ENCODE peak calls at places on chromosomes 3 and 15, in five cellular contexts. O, A, C, Y and F are unnamed samples. For H3K4me1, the result is how much of the 10 kb centered on the place peaks cover.

GRCh38 chr3:126510323-126510910 is 7.2 kb downstream of the UROC1 start:
- DNase-seq in O (no peak), A (no peak), C (no peak), Y (no peak), F (no peak)

GRCh38 chr15:65789105-65789504 is 3.0 kb downstream of the DENND4A start:
- DNase-seq in O (no peak), A (no peak), C (no peak), Y (no peak), F (no peak)

GRCh38 chr15:44194397-44195150 is 497 bp downstream of the FRMD5 start:
- DNase-seq in O (peak), A (peak), C (peak), Y (no peak), F (peak)

GRCh38 chr3:131396170-131396569 is 14.6 kb downstream of the NUDT16 start:
- DNase-seq in O (peak), A (no peak), C (no peak), Y (peak), F (no peak)

GRCh38 chr15:73048624-73049295 is 3.5 kb upstream of the NEO1 start:
- DNase-seq in O (no peak), A (no peak), C (no peak), Y (no peak), F (peak)

GRCh38 chr3:168094580-168094876 is 1.2 kb downstream of the GOLIM4 start:
- DNase-seq in O (no peak), A (no peak), C (no peak), Y (no peak), F (no peak)

GRCh38 chr3:136249091-136249490 is 1.0 kb upstream of the PCCB start:
- DNase-seq in O (no peak), A (no peak), C (no peak), Y (no peak), F (no peak)

GRCh38 chr15:57769266-57769665 is 62.8 kb downstream of the POLR2M start:
- DNase-seq in O (peak), A (peak), C (no peak), Y (no peak), F (no peak)

GRCh38 chr15:80953953-80954778 is 35.5 kb downstream of the MESD start:
- DNase-seq in O (no peak), A (peak), C (no peak), Y (peak), F (peak)

GRCh38 chr3:194269610-194270145 is 81.5 kb downstream of the CPN2 start:
- DNase-seq in O (peak), A (peak), C (no peak), Y (no peak), F (no peak)

GRCh38 chr15:69540622-69541021 is 88.0 kb downstream of the RPLP1 start:
- DNase-seq in O (no peak), A (no peak), C (no peak), Y (no peak), F (no peak)

GRCh38 chr3:194112120-194113106 is 23.5 kb upstream of the HES1 start:
- DNase-seq in O (no peak), A (no peak), C (no peak), Y (no peak), F (no peak)

GRCh38 chr3:9339750-9340449 is 23.0 kb upstream of the THUMPD3 start:
- DNase-seq in O (peak), A (no peak), C (no peak), Y (no peak), F (peak)

GRCh38 chr3:182848906-182849305 is 55.6 kb downstream of the ATP11B start:
- DNase-seq in O (no peak), A (no peak), C (no peak), Y (no peak), F (no peak)

GRCh38 chr3:178629430-178630178 is 93.4 kb downstream of the KCNMB2 start:
- DNase-seq in O (no peak), A (no peak), C (no peak), Y (no peak), F (no peak)

GRCh38 chr15:91478717-91479191 is 374.8 kb upstream of the SLCO3A1 start:
- DNase-seq in O (no peak), A (no peak), C (no peak), Y (no peak), F (no peak)

GRCh38 chr3:51944541-51945021 is 2.4 kb downstream of the PARP3 start:
- DNase-seq in O (no peak), A (peak), C (no peak), Y (no peak), F (no peak)

GRCh38 chr15:98568382-98569017 is 79.8 kb upstream of the IGF1R start:
- DNase-seq in O (peak), A (no peak), C (no peak), Y (no peak), F (no peak)

GRCh38 chr3:188468672-188469071 is 314.7 kb downstream of the LPP start:
- DNase-seq in O (no peak), A (peak), C (no peak), Y (no peak), F (peak)

GRCh38 chr3:72708441-72708840 is 139.8 kb downstream of the SHQ1 start:
- DNase-seq in O (no peak), A (no peak), C (no peak), Y (no peak), F (no peak)

GRCh38 chr3:140180603-140181002 is 245.6 kb downstream of the CLSTN2 start:
- DNase-seq in O (no peak), A (no peak), C (no peak), Y (no peak), F (no peak)

GRCh38 chr3:72461787-72462186 is 386.5 kb downstream of the SHQ1 start:
- DNase-seq in O (no peak), A (no peak), C (no peak), Y (no peak), F (no peak)

GRCh38 chr3:176078916-176079315 is 1118.4 kb downstream of the TBL1XR1 start:
- DNase-seq in O (no peak), A (no peak), C (no peak), Y (no peak), F (no peak)

GRCh38 chr3:184757010-184757651 is 45.3 kb upstream of the MAGEF1 start:
- DNase-seq in O (peak), A (peak), C (no peak), Y (peak), F (peak)

GRCh38 chr15:59751552-59752413 is 62.7 kb upstream of the BNIP2 start:
- DNase-seq in O (peak), A (no peak), C (peak), Y (peak), F (peak)

GRCh38 chr3:61561374-61562041 is at the start of gene PTPRG:
- DNase-seq in O (peak), A (peak), C (no peak), Y (no peak), F (peak)

GRCh38 chr3:59126436-59126835 is 76.6 kb upstream of the CFAP20DC start:
- DNase-seq in O (no peak), A (no peak), C (no peak), Y (no peak), F (no peak)

GRCh38 chr3:11662392-11662990 is 18.8 kb upstream of the VGLL4 start:
- DNase-seq in O (peak), A (no peak), C (no peak), Y (no peak), F (peak)

GRCh38 chr3:74850381-74850780 is 235.9 kb upstream of the CNTN3 start:
- DNase-seq in O (no peak), A (no peak), C (no peak), Y (no peak), F (no peak)

GRCh38 chr3:115713247-115713646 is 89.9 kb downstream of the GAP43 start:
- DNase-seq in O (peak), A (no peak), C (no peak), Y (no peak), F (no peak)

GRCh38 chr3:173938159-173938558 is 540.6 kb downstream of the NLGN1 start:
- DNase-seq in O (peak), A (no peak), C (no peak), Y (no peak), F (no peak)

GRCh38 chr3:194632983-194633348 is 253 bp downstream of the TMEM44 start:
- DNase-seq in O (peak), A (peak), C (no peak), Y (no peak), F (no peak)

GRCh38 chr3:113685124-113685523 is 11.3 kb downstream of the USF3 start:
- DNase-seq in O (no peak), A (no peak), C (no peak), Y (no peak), F (no peak)

GRCh38 chr3:85576091-85576690 is 617.4 kb downstream of the CADM2 start:
- DNase-seq in O (peak), A (no peak), C (peak), Y (peak), F (peak)

GRCh38 chr15:91872356-91873132 is 19.0 kb downstream of the SLCO3A1 start:
- DNase-seq in O (no peak), A (no peak), C (no peak), Y (no peak), F (no peak)

GRCh38 chr3:24215518-24215917 is 270.4 kb downstream of the NR1D2 start:
- DNase-seq in O (no peak), A (no peak), C (no peak), Y (no peak), F (no peak)

GRCh38 chr15:67097893-67098740 is 32.7 kb downstream of the SMAD3 start:
- DNase-seq in O (peak), A (no peak), C (no peak), Y (no peak), F (peak)

GRCh38 chr15:67098768-67099282 is 33.4 kb downstream of the SMAD3 start:
- DNase-seq in O (peak), A (no peak), C (no peak), Y (no peak), F (no peak)

GRCh38 chr15:67100808-67101581 is 35.6 kb downstream of the SMAD3 start:
- DNase-seq in O (no peak), A (no peak), C (no peak), Y (peak), F (no peak)

GRCh38 chr15:67101981-67102929 is 36.9 kb downstream of the SMAD3 start:
- DNase-seq in O (peak), A (no peak), C (no peak), Y (no peak), F (no peak)

GRCh38 chr15:67100124-67100791 is 34.9 kb downstream of the SMAD3 start:
- DNase-seq in O (no peak), A (no peak), C (no peak), Y (no peak), F (no peak)
- H3K4me1 ChIP-seq in O (half or more), A (under half), C (half or more), Y (half or more), F (half or more)

GRCh38 chr3:43766672-43767465 is 76.1 kb downstream of the ABHD5 start:
- DNase-seq in O (peak), A (no peak), C (no peak), Y (no peak), F (no peak)

GRCh38 chr3:43764012-43764411 is 73.3 kb downstream of the ABHD5 start:
- DNase-seq in O (no peak), A (no peak), C (no peak), Y (no peak), F (no peak)

GRCh38 chr3:43762486-43762885 is 71.7 kb downstream of the ABHD5 start:
- DNase-seq in O (no peak), A (no peak), C (no peak), Y (no peak), F (no peak)

GRCh38 chr3:43765417-43766030 is 74.8 kb downstream of the ABHD5 start:
- DNase-seq in O (peak), A (no peak), C (no peak), Y (peak), F (no peak)

GRCh38 chr3:43764471-43764870 is 73.7 kb downstream of the ABHD5 start:
- DNase-seq in O (no peak), A (no peak), C (no peak), Y (no peak), F (no peak)
- H3K4me1 ChIP-seq in O (half or more), A (under half), C (under half), Y (under half), F (under half)

GRCh38 chr3:31890007-31890406 is 91.1 kb downstream of the OSBPL10 start:
- DNase-seq in O (no peak), A (no peak), C (no peak), Y (no peak), F (no peak)

GRCh38 chr3:31893174-31893573 is 87.9 kb downstream of the OSBPL10 start:
- DNase-seq in O (peak), A (no peak), C (no peak), Y (no peak), F (no peak)

GRCh38 chr3:31891876-31892455 is 89.1 kb downstream of the OSBPL10 start:
- DNase-seq in O (no peak), A (no peak), C (no peak), Y (no peak), F (no peak)

GRCh38 chr3:31892500-31892899 is 88.6 kb downstream of the OSBPL10 start:
- DNase-seq in O (no peak), A (no peak), C (no peak), Y (no peak), F (no peak)

DNA sequence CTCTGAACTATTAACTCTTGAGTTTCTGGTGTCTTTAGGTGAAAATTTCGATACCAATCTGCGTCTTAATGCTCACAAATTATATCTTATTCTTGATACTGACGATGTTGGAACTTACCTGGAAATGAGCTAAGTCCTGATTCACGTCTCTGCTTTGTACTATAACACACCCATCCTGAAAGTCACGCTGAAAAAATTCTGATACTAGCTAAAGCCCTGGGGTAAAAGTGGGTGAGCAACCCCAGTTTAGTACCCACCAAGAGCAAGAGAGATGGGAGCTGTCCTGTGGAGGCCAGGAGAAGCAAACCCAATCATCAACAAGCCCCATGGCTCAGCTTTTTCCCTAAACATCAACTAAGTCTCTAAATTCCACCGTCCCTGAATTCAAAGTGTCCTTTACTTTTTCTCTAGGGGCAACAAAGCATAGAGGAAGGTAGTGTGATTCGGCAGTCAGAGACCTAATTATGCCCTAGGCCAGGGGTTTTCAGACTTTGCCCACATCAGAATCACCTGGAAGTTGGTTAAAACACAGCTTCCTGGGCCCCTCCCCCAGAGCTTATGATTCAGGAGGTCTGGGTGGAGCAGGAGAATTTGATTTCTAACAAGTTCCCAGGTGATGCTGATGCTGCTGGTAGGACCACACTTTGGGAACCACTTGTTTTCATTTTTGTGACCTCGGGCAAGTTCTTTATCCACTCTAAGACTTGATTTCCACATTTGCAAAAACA is 90.2 kb downstream of the OSBPL10 start:
- DNase-seq in O (no peak), A (no peak), C (no peak), Y (no peak), F (no peak)
- H3K4me1 ChIP-seq in O (under half), A (under half), C (under half), Y (half or more), F (under half)

GRCh38 chr3:25453521-25454410 is 25.7 kb downstream of the RARB start:
- DNase-seq in O (peak), A (no peak), C (no peak), Y (no peak), F (no peak)
- H3K4me1 ChIP-seq in O (under half), A (half or more), C (under half), Y (under half), F (half or more)